ENCODE peak calls at places on chromosomes 4 and X, in five cellular contexts. F is GM23248, N is MM.1S, J is hepatocyte, C is OCI-LY7. I is an unnamed sample.

GRCh38 chr4:44662623-44663006 is 11.2 kb upstream of the YIPF7 start:
- DNase-seq in F (no peak), N (no peak), J (no peak), C (no peak), I (no peak)

GRCh38 chrX:336227-336626 is 17.6 kb upstream of the GTPBP6 start:
- DNase-seq in F (no peak), N (no peak), J (no peak), C (no peak), I (no peak)

GRCh38 chr4:111641813-111642579 is 503.3 kb upstream of the FAM241A start:
- DNase-seq in F (peak; percentile 95), N (peak; percentile 87), J (peak; percentile 92), C (peak; percentile 81), I (peak; percentile 91)

GRCh38 chr4:74428278-74428677 is 16.7 kb upstream of the AREG start:
- DNase-seq in F (no peak), N (no peak), J (no peak), C (no peak), I (no peak)

GRCh38 chr4:139682309-139683210 is 16.9 kb downstream of the MGST2 start:
- DNase-seq in F (no peak), N (no peak), J (no peak), C (no peak), I (no peak)

GRCh38 chr4:98658287-98659105 is at the start of gene TSPAN5:
- DNase-seq in F (peak; percentile 94), N (peak; percentile 90), J (peak; percentile 93), C (peak; percentile 3), I (peak; percentile 95)

GRCh38 chrX:108199691-108200090 is 108.1 kb downstream of the ATG4A start:
- DNase-seq in F (peak; percentile 53), N (peak; percentile 29), J (peak; percentile 62), C (peak; percentile 7), I (peak; percentile 44)

GRCh38 chr4:53767503-53767902 is 176.2 kb upstream of the LNX1 start:
- DNase-seq in F (peak; percentile 80), N (no peak), J (no peak), C (no peak), I (no peak)

GRCh38 chrX:45068555-45068954 is 132.1 kb downstream of the DIPK2B start:
- DNase-seq in F (no peak), N (peak; percentile 8), J (no peak), C (no peak), I (no peak)

DNA sequence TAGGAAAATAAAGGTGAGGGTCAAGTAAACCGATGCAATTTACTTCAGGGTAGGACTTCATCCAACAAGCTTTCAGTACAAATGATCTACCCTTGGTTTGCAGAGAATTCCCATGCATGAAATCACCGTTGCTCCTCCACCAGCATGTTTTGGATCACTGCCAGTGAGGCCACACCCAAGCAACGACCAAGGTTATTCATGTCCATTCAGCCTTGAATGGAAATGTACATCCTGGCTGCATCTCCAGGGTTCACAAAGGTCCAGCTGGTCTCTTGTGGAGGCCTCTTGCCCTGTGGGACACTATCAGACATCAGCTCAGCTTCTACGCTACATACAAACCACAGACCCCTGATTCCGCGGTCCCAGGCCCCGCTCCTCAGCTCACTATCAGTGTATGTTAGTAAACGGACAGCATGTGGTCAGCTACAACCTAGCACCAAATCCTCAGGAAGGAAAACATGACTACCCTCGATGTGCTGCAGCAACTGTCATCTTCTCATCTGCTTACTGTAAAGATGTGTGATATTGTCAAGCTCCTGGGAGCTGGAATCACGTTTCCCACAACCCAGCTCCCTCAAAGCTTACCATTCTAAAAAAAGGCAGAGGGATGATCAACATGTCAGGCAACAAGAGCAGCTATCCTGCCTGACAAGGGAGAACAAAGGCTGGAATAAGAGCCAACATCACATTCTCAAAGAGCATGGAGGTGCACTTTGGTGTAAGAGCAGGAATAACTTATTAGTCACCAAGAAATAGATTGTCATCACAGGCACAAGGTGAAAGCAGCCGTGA is 4.9 kb downstream of the LYAR start:
- DNase-seq in F (peak; percentile 50), N (no peak), J (peak; percentile 24), C (no peak), I (no peak)
- TF ChIP-seq EZH2phosphoT487 in F (no peak), N (no peak), J (no peak), C (no peak), I (no peak)

DNA sequence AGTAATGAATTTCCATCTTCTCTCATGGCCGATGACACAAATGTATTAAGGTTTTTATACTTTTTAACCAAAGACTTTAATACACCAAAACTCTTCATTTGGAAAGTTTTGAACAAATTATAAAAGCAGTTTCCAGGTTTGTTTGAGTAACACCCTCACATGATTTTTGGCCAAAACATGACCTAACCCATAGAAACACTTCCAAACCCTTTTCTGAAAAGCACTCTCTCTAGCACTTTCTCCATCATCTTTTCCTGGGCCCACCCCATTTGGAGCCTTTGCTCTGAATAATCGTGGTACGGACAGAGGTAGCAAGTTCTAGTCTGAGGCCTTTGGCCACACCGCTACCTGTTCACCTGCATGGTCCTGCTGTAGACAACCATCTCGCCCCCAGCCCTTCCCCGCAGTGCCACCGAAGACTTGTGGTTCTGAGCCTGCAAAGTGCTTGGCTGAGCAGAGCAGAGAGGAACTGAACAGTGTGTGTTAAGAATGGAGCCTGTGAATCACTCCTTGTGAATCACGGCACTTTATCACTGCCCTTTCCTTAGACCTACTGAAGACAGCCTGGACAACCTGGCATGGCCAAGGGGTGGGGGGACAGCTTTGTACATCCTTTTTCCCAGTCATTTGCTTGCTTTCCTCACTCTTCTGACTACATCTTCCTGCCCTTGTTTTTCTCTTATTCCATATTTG is 181.8 kb downstream of the PTTG2 start:
- DNase-seq in F (peak; percentile 91), N (no peak), J (no peak), C (no peak), I (no peak)
- H3K27ac ChIP-seq in F (peak overlapping the region; percentile 91), N (no peak overlapping the region), J (no peak overlapping the region), C (no peak overlapping the region), I (no peak overlapping the region)

DNA sequence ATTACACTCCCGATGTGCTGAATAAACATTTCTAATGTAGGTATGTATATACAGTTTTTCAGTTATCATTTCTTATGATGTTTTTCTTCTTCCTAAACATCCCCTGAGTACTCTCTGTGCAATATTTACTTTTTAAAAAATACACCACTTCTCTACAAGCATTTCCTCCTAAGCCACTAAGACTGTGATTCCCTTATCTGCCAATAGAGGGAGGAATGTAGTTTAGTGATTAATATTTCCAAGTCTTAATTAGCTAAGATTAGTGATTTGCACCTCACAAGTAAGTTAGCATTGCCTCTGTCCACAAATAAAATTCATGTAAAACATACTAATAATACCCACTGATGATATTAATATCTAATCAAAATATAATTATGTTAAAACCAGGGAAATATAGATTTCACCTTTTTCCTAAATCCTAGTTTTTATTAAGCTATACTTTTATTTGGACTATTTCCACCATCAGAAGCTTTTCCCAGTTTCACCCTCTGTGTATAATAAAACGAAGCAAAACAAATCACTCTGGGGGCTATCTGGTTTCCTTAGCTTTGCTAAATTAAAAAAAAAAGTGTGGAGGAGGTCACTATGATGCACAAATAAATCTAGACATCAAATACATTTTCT is 909.1 kb downstream of the FAT4 start:
- DNase-seq in F (peak; percentile 36), N (peak; percentile 38), J (peak; percentile 14), C (no peak), I (peak; percentile 26)
- TF ChIP-seq EZH2phosphoT487 in F (no peak), N (no peak), J (no peak), C (no peak), I (no peak)

GRCh38 chrX:11113731-11114130 is 2.6 kb downstream of the HCCS start:
- DNase-seq in F (peak; percentile 45), N (peak; percentile 44), J (no peak), C (peak; percentile 42), I (no peak)
- H3K27ac ChIP-seq in F (peak overlapping the region; percentile 90), N (peak overlapping the region; percentile 94), J (no peak overlapping the region), C (peak overlapping the region; percentile 66), I (no peak overlapping the region)

DNA sequence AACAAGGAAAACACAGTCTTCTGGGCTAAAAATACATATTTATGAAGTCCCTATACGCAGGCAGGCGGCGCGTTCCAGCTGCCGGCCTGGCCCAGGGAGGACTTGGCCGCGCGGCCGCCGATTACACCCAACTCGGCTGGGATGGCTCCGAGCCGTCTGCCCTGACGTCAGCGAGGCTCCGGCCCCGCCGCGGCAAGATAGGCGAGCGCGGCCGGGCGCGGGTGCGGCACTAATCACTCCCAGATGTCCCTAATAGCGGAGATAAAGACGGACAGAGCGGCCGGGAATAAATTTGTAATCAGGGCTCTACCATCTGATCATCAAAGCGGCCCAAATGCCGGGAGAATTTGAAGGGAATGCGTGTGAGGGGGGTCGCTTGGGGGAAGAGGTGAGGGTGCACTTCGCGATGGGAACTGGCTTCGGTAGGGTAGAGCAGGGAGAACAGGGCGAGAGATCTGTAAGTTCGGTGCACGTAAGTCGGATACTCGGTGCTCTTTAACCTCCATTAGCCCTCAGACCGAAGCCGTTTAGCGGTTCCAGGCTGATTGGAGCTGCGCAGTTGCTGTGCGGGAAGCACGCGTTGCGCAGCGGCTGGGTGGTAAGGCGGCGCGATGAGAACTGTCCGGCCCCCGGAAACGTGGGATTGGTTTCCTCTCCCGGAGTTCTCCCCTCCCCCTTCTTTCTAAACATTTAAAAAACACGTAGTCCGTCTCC is 7.7 kb downstream of the HAND2 start:
- DNase-seq in F (peak; percentile 99), N (no peak), J (peak; percentile 93), C (no peak), I (peak; percentile 89)
- TF ChIP-seq EZH2phosphoT487 in F (no peak), N (no peak), J (peak; percentile 5), C (no peak), I (peak; percentile 82)

GRCh38 chrX:153844509-153845082 is 14.3 kb upstream of the PDZD4 start:
- DNase-seq in F (no peak), N (no peak), J (no peak), C (no peak), I (peak; percentile 32)
- H3K27ac ChIP-seq in F (no peak overlapping the region), N (no peak overlapping the region), J (no peak overlapping the region), C (no peak overlapping the region), I (no peak overlapping the region)

GRCh38 chr4:3372264-3372932 is 69.4 kb upstream of the HGFAC start:
- DNase-seq in F (no peak), N (no peak), J (peak; percentile 2), C (no peak), I (no peak)
- TF ChIP-seq EZH2phosphoT487 in F (no peak), N (no peak), J (no peak), C (no peak), I (no peak)

GRCh38 chrX:1336331-1337143 is at the start of gene IL3RA:
- DNase-seq in F (peak; percentile 23), N (peak; percentile 9), J (peak; percentile 45), C (no peak), I (no peak)
- H3K27ac ChIP-seq in F (no peak within 1 kb of the TSS), N (no peak within 1 kb of the TSS), J (peak within 1 kb of the TSS; percentile 66), C (no peak within 1 kb of the TSS), I (no peak within 1 kb of the TSS)

DNA sequence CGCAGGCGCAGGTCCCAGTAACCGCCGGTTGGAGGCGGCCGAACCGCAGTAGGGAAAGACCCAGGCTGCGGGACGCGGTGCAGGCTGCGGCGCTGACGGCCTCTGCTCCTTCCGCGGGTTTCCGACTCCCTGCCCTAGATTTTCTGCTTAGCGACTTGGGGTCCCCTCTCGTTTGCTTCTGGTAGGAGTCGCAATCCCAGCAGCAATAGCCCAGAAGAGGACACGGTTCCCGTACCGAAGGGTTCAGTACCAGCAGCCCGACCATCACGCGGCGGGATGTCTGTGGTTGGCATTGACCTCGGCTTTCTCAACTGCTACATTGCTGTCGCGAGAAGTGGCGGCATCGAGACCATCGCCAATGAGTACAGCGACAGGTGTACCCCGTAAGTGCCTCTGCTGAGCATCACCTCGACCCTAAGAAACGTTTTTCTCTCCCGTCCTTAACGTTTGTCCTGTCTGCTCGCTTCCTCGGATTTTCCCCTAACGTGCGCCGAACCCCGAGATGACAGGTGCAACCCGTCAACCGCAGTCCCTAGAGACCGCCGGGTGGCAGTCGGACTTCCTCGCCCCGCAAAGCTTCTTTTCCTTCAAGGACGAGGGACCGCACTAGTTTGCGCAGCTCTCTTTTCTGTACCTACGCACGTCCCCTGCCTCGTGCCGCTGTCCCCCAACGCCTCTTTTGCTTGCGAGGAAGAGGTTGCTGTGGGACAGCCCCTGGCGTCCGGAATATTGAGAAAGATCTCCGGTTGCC is at the start of gene HSPA4L:
- DNase-seq in F (peak; percentile 75), N (peak; percentile 68), J (peak; percentile 47), C (peak; percentile 15), I (peak; percentile 67)
- TF ChIP-seq EZH2phosphoT487 in F (no peak), N (no peak), J (no peak), C (no peak), I (no peak)